ENCODE peak calls at places on chromosomes 12 and 14, in seven cellular contexts. H, E, N, C, I, W and Y are unnamed samples.

GRCh38 chr14:21053184-21054122 is 4.2 kb upstream of the RNASE8 start:
- DNase-seq in H (no peak), E (no peak), N (no peak), C (no peak), I (no peak), W (no peak), Y (no peak)

GRCh38 chr12:109775172-109775881 is 57.9 kb downstream of the TRPV4 start:
- DNase-seq in H (peak), E (peak), N (peak), C (peak), I (peak), W (peak), Y (no peak)

GRCh38 chr14:99481745-99482099 is 513 bp downstream of the CCNK start:
- DNase-seq in H (peak), E (no peak), N (no peak), C (no peak), I (no peak), W (no peak), Y (no peak)

GRCh38 chr12:65499167-65499566 is 220.7 kb downstream of the MSRB3 start:
- DNase-seq in H (no peak), E (no peak), N (no peak), C (no peak), I (no peak), W (no peak), Y (peak)

GRCh38 chr14:80926706-80927384 is 14.7 kb downstream of the CEP128 start:
- DNase-seq in H (no peak), E (no peak), N (no peak), C (no peak), I (no peak), W (no peak), Y (no peak)

GRCh38 chr14:73261075-73261474 is 23.8 kb downstream of the PAPLN start:
- DNase-seq in H (no peak), E (no peak), N (no peak), C (no peak), I (no peak), W (peak), Y (no peak)

GRCh38 chr14:61484826-61485584 is 163.6 kb downstream of the PRKCH start:
- DNase-seq in H (no peak), E (no peak), N (no peak), C (no peak), I (no peak), W (no peak), Y (no peak)

GRCh38 chr12:59036973-59037807 is 116.9 kb upstream of the LRIG3 start:
- DNase-seq in H (no peak), E (no peak), N (no peak), C (no peak), I (no peak), W (no peak), Y (no peak)

GRCh38 chr14:35261774-35262173 is 30.4 kb upstream of the PSMA6 start:
- DNase-seq in H (peak), E (no peak), N (no peak), C (no peak), I (no peak), W (no peak), Y (no peak)

GRCh38 chr12:131675126-131676080 is 35.5 kb upstream of the SFSWAP start:
- DNase-seq in H (no peak), E (no peak), N (no peak), C (no peak), I (no peak), W (no peak), Y (no peak)

GRCh38 chr14:99681101-99681831 is 2.8 kb upstream of the CYP46A1 start:
- DNase-seq in H (no peak), E (no peak), N (no peak), C (no peak), I (no peak), W (no peak), Y (no peak)

GRCh38 chr12:90958995-90959394 is 4.0 kb upstream of the CCER1 start:
- DNase-seq in H (peak), E (no peak), N (no peak), C (no peak), I (no peak), W (no peak), Y (no peak)

GRCh38 chr14:34018564-34019244 is 67.8 kb upstream of the EGLN3 start:
- DNase-seq in H (no peak), E (no peak), N (no peak), C (peak), I (peak), W (no peak), Y (peak)

GRCh38 chr14:20501346-20501745 is 4.0 kb upstream of the RNASE10 start:
- DNase-seq in H (peak), E (no peak), N (no peak), C (no peak), I (no peak), W (no peak), Y (no peak)

GRCh38 chr12:122421263-122421814 is 1.1 kb downstream of the CLIP1 start:
- DNase-seq in H (peak), E (peak), N (peak), C (peak), I (peak), W (peak), Y (peak)

GRCh38 chr12:32151081-32151480 is 44.4 kb downstream of the BICD1 start:
- DNase-seq in H (no peak), E (no peak), N (no peak), C (no peak), I (no peak), W (no peak), Y (no peak)

GRCh38 chr12:117143008-117143532 is 43.9 kb upstream of the TESC start:
- DNase-seq in H (peak), E (peak), N (peak), C (no peak), I (no peak), W (no peak), Y (no peak)

GRCh38 chr12:19261773-19262172 is 132.2 kb downstream of the PLEKHA5 start:
- DNase-seq in H (no peak), E (no peak), N (no peak), C (no peak), I (no peak), W (no peak), Y (no peak)

GRCh38 chr14:85250369-85250768 is 279.6 kb upstream of the FLRT2 start:
- DNase-seq in H (no peak), E (no peak), N (no peak), C (no peak), I (no peak), W (no peak), Y (no peak)

GRCh38 chr14:26526132-26526531 is 71.7 kb downstream of the NOVA1 start:
- DNase-seq in H (no peak), E (no peak), N (no peak), C (no peak), I (no peak), W (no peak), Y (no peak)

GRCh38 chr14:95197498-95198010 is 40.2 kb upstream of the DICER1 start:
- DNase-seq in H (no peak), E (peak), N (peak), C (no peak), I (no peak), W (no peak), Y (no peak)

GRCh38 chr12:109630815-109631214 is 57.2 kb downstream of the MVK start:
- DNase-seq in H (no peak), E (no peak), N (no peak), C (no peak), I (no peak), W (no peak), Y (no peak)

DNA sequence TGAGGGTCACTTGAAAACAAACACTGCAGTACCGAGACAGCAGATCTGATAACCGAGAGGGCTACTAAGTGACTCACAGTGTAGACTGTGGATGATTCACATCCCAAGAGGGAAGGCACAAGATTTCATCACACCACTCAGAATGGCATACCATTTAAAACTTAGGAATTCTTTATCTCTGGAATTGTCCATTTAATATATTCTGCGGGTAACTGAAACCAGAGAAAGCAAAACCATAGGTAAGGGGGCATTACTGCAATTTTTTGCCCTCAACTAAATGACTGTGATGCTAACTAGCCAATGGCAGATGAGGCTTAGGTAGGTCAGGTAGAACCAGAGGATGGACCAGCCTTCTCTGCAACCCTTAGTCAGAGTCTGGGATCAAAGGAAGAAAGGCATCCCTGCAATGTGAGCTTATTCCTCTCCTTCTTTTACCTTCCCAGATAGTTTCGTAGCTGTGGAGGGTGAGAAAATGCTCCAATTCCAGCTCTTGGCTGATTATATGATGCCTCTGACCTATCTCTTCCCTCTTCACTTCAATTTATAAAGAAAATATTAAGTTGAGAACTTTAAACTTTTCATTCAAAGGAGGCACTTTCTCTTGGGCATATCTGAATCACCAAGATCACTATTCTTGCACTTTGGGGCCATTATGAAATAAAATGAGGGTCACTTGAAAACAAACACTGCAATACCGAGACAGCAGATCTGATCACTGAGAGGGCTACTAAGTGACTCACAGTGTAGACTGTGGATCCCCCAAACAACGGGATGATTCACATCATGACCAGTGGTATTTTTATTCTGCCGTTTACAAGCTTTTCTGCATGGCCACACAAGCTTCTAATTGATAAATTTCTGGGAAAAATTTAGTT is 6.8 kb downstream of the ART4 start:
- DNase-seq in H (peak), E (no peak), N (no peak), C (no peak), I (no peak), W (no peak), Y (no peak)
- TF ChIP-seq EP300 in H (peak), E (no peak), N (no peak), C (no peak), I (no peak), W (no peak), Y (no peak)

GRCh38 chr14:42736408-42736807 is 1129.7 kb downstream of the LRFN5 start:
- DNase-seq in H (no peak), E (no peak), N (no peak), C (no peak), I (no peak), W (no peak), Y (no peak)
- TF ChIP-seq EP300 in H (no peak), E (no peak), N (no peak), C (no peak), I (no peak), W (no peak), Y (no peak)

DNA sequence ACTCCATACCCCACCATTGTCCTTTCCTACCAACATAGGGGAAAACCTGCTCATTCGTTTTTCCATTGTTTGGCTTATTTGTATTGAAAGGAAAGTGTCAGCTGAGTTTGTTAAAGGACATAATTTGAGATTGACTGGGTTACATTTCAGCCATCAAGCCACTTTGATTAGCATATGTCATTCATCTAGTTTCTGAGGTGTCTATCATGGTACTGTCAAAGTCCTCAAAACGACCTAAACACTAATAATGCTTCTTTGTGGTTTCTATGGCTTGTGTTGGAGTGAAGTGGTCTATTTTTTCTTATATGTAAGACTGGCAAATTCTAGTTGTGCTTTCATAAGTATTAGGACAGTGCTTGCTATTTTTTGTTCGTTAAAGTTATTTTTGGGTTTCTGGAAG is 66.9 kb downstream of the DERA start:
- DNase-seq in H (no peak), E (no peak), N (no peak), C (no peak), I (no peak), W (no peak), Y (no peak)
- TF ChIP-seq EP300 in H (no peak), E (no peak), N (no peak), C (no peak), I (no peak), W (no peak), Y (no peak)

DNA sequence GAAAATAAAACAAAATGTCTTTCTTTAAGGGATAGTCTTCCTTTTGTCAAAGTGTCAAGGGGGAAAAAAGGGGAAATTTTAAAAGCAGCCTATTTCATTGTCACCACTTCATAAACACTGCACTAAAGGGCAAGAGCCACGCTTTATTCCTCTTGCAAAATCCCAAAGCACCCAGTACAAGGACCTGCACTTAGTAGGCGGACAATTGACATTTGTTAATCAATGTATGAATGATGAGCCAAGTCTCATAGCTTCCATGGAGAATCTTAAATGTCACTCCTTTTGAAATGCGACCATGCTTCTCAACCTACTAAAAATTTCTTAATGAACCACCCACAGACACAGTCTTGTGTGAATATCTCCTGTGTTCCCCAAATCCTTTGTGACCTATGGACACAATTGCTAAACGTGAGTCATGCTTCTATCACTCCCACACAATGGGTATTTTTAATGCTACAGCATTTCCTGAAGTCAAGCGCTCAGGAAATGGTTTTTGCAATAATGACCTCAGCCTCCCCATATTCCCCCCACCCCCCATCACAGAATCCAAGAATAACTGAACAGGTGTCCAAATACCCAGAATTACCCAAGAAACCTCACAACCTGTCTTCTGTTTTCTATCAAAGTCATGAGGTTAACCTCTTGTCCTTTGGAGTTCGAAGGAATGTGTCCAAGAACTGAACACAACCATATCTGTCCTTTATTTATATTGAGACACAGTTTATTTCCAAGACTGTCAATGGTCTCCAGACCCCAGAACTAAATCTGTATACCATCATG is 163.6 kb upstream of the PLEKHG7 start:
- DNase-seq in H (peak), E (no peak), N (no peak), C (no peak), I (no peak), W (no peak), Y (no peak)
- TF ChIP-seq EP300 in H (no peak), E (no peak), N (no peak), C (no peak), I (no peak), W (no peak), Y (no peak)

DNA sequence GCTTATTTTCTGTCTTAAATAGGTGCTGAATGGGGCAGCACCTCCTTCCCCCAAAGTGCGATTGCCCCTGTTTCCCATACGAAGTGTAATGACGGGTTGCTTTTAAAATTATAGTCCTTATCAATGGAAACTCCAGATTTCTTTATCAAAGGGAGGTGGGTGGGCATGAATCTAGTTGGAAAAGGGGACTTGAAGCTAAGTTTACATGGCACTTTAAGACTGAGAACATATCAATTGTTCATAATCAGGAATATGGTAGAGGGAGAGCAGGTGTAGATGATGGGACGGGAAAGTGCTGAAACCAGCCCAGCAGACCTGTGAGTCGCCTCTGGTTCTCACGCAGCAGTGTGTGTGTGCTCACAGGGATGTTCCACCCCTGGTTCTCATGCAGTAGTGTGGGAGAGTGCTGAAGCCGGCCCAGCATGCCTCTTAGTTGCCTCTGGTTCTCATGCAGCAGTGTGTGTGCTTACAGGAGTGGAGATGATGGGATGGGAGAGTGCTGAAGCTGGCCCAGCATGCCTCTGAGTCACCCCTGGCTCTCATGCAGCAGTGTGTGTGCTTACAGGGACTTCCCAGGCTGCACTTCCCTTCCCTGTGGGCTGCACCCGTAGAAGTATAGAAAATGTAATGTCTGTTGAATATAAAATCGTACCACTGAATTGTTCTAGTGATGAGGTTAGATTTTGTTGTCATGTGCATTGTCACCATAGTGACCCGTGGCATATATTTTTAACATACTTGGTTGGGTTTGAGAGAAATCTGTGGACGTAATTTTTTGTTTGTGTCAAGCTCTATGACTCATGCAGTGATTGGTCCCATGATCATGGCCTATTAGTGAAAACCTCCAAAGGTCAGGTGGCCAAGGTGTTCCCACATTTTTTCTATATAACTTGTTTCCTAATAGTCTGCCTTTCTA is 51.6 kb downstream of the GPATCH2L start:
- DNase-seq in H (peak), E (peak), N (no peak), C (no peak), I (no peak), W (peak), Y (no peak)
- TF ChIP-seq EP300 in H (no peak), E (no peak), N (no peak), C (no peak), I (no peak), W (no peak), Y (no peak)

GRCh38 chr12:69345742-69346141 is 2.4 kb upstream of the LYZ start:
- DNase-seq in H (no peak), E (no peak), N (no peak), C (no peak), I (no peak), W (no peak), Y (no peak)
- TF ChIP-seq EP300 in H (no peak), E (no peak), N (no peak), C (no peak), I (no peak), W (no peak), Y (no peak)

GRCh38 chr14:54722791-54723432 is 156.0 kb downstream of the SAMD4A start:
- DNase-seq in H (peak), E (no peak), N (no peak), C (no peak), I (no peak), W (no peak), Y (no peak)
- TF ChIP-seq EP300 in H (no peak), E (no peak), N (no peak), C (no peak), I (no peak), W (no peak), Y (no peak)

GRCh38 chr14:68549057-68549421 is 243.8 kb downstream of the ZFP36L1 start:
- DNase-seq in H (peak), E (no peak), N (no peak), C (no peak), I (no peak), W (peak), Y (no peak)

GRCh38 chr14:68548194-68549056 is 244.4 kb downstream of the ZFP36L1 start:
- DNase-seq in H (peak), E (no peak), N (peak), C (peak), I (peak), W (peak), Y (peak)

GRCh38 chr14:68552075-68552474 is 240.8 kb downstream of the ZFP36L1 start:
- DNase-seq in H (no peak), E (peak), N (no peak), C (no peak), I (no peak), W (no peak), Y (no peak)

GRCh38 chr14:68551045-68551683 is 241.7 kb downstream of the ZFP36L1 start:
- DNase-seq in H (no peak), E (peak), N (no peak), C (no peak), I (no peak), W (no peak), Y (no peak)

GRCh38 chr14:68549966-68550705 is 242.7 kb downstream of the ZFP36L1 start:
- DNase-seq in H (peak), E (peak), N (no peak), C (no peak), I (no peak), W (no peak), Y (no peak)
- TF ChIP-seq EP300 in H (no peak), E (no peak), N (no peak), C (peak), I (peak), W (no peak), Y (peak)

GRCh38 chr12:46452061-46452615 is 79.6 kb upstream of the SLC38A2 start:
- DNase-seq in H (no peak), E (no peak), N (no peak), C (no peak), I (no peak), W (no peak), Y (no peak)

GRCh38 chr12:46449161-46449715 is 76.7 kb upstream of the SLC38A2 start:
- DNase-seq in H (no peak), E (no peak), N (no peak), C (no peak), I (no peak), W (no peak), Y (no peak)

GRCh38 chr12:46451276-46452021 is 78.9 kb upstream of the SLC38A2 start:
- DNase-seq in H (no peak), E (no peak), N (no peak), C (no peak), I (no peak), W (no peak), Y (no peak)

GRCh38 chr12:46449856-46450255 is 77.3 kb upstream of the SLC38A2 start:
- DNase-seq in H (no peak), E (no peak), N (no peak), C (no peak), I (no peak), W (no peak), Y (no peak)

GRCh38 chr12:46450279-46450748 is 77.7 kb upstream of the SLC38A2 start:
- DNase-seq in H (no peak), E (peak), N (peak), C (peak), I (peak), W (peak), Y (no peak)
- TF ChIP-seq EP300 in H (no peak), E (no peak), N (no peak), C (no peak), I (no peak), W (no peak), Y (no peak)

GRCh38 chr12:45192041-45192695 is 23.7 kb upstream of the ANO6 start:
- DNase-seq in H (peak), E (no peak), N (no peak), C (no peak), I (no peak), W (no peak), Y (no peak)
- TF ChIP-seq EP300 in H (no peak), E (no peak), N (no peak), C (no peak), I (no peak), W (no peak), Y (no peak)